ENCODE peak calls at places on chromosomes 1 and 21, in five cellular contexts. One of them, this sample, is unnamed. For H3K9me3, the result is how much of the 10 kb centered on the place peaks cover.

GRCh38 chr1:178932966-178933603 is 62.2 kb upstream of the ANGPTL1 start:
- DNase-seq in uterus: no peak
- DNase-seq in tibial nerve: no peak
- DNase-seq in lung: no peak
- DNase-seq in stomach: no peak
- DNase-seq in this sample: no peak

GRCh38 chr1:22619252-22619651 is 17.2 kb upstream of the C1QA start:
- DNase-seq in uterus: no peak
- DNase-seq in tibial nerve: no peak
- DNase-seq in lung: no peak
- DNase-seq in stomach: no peak
- DNase-seq in this sample: no peak

GRCh38 chr21:33011462-33011861 is 14.3 kb upstream of the OLIG2 start:
- DNase-seq in uterus: no peak
- DNase-seq in tibial nerve: no peak
- DNase-seq in lung: no peak
- DNase-seq in stomach: no peak
- DNase-seq in this sample: no peak

GRCh38 chr1:77175230-77175844 is 43.9 kb downstream of the PIGK start:
- DNase-seq in uterus: no peak
- DNase-seq in tibial nerve: no peak
- DNase-seq in lung: no peak
- DNase-seq in stomach: no peak
- DNase-seq in this sample: no peak

GRCh38 chr1:58748625-58749198 is 35.1 kb downstream of the JUN start:
- DNase-seq in uterus: no peak
- DNase-seq in tibial nerve: no peak
- DNase-seq in lung: no peak
- DNase-seq in stomach: no peak
- DNase-seq in this sample: no peak

GRCh38 chr1:186958520-186958919 is 129.8 kb downstream of the PLA2G4A start:
- DNase-seq in uterus: no peak
- DNase-seq in tibial nerve: no peak
- DNase-seq in lung: no peak
- DNase-seq in stomach: no peak
- DNase-seq in this sample: no peak

GRCh38 chr1:55503663-55504305 is 288.6 kb upstream of the USP24 start:
- DNase-seq in uterus: no peak
- DNase-seq in tibial nerve: no peak
- DNase-seq in lung: no peak
- DNase-seq in stomach: no peak
- DNase-seq in this sample: no peak

GRCh38 chr1:97621955-97622354 is 298.9 kb downstream of the DPYD start:
- DNase-seq in uterus: no peak
- DNase-seq in tibial nerve: no peak
- DNase-seq in lung: no peak
- DNase-seq in stomach: no peak
- DNase-seq in this sample: no peak

GRCh38 chr1:206021796-206022365 is 1.8 kb downstream of the CTSE start:
- DNase-seq in uterus: no peak
- DNase-seq in tibial nerve: no peak
- DNase-seq in lung: no peak
- DNase-seq in stomach: no peak
- DNase-seq in this sample: no peak

GRCh38 chr1:17404034-17404671 is 32.2 kb downstream of the PADI6 start:
- DNase-seq in uterus: no peak
- DNase-seq in tibial nerve: no peak
- DNase-seq in lung: no peak
- DNase-seq in stomach: no peak
- DNase-seq in this sample: no peak

GRCh38 chr1:226548281-226549093 is at the start of gene STUM:
- DNase-seq in uterus: peak
- DNase-seq in tibial nerve: no peak
- DNase-seq in lung: no peak
- DNase-seq in stomach: peak
- DNase-seq in this sample: peak

GRCh38 chr1:215264649-215265048 is 182.1 kb downstream of the KCNK2 start:
- DNase-seq in uterus: no peak
- DNase-seq in tibial nerve: no peak
- DNase-seq in lung: no peak
- DNase-seq in stomach: no peak
- DNase-seq in this sample: no peak

GRCh38 chr1:47663286-47663685 is 225.4 kb downstream of the FOXD2 start:
- DNase-seq in uterus: no peak
- DNase-seq in tibial nerve: no peak
- DNase-seq in lung: no peak
- DNase-seq in stomach: no peak
- DNase-seq in this sample: no peak

GRCh38 chr1:227886993-227887696 is 60.6 kb downstream of the WNT9A start:
- DNase-seq in uterus: peak
- DNase-seq in tibial nerve: peak
- DNase-seq in lung: peak
- DNase-seq in stomach: peak
- DNase-seq in this sample: no peak

GRCh38 chr21:34221331-34222030 is 142.3 kb upstream of the KCNE2 start:
- DNase-seq in uterus: no peak
- DNase-seq in tibial nerve: no peak
- DNase-seq in lung: no peak
- DNase-seq in stomach: no peak
- DNase-seq in this sample: no peak

GRCh38 chr21:26124421-26124833 is 46.1 kb downstream of the APP start:
- DNase-seq in uterus: no peak
- DNase-seq in tibial nerve: no peak
- DNase-seq in lung: no peak
- DNase-seq in stomach: no peak
- DNase-seq in this sample: no peak

GRCh38 chr1:12568009-12568767 is 49.8 kb downstream of the DHRS3 start:
- DNase-seq in uterus: no peak
- DNase-seq in tibial nerve: no peak
- DNase-seq in lung: no peak
- DNase-seq in stomach: no peak
- DNase-seq in this sample: no peak

GRCh38 chr1:174626031-174627020 is 178.6 kb downstream of the GPR52 start:
- DNase-seq in uterus: no peak
- DNase-seq in tibial nerve: no peak
- DNase-seq in lung: no peak
- DNase-seq in stomach: no peak
- DNase-seq in this sample: no peak

GRCh38 chr1:34688358-34688757 is 66.5 kb upstream of the GJB5 start:
- DNase-seq in uterus: no peak
- DNase-seq in tibial nerve: no peak
- DNase-seq in lung: no peak
- DNase-seq in stomach: no peak
- DNase-seq in this sample: no peak

GRCh38 chr1:93665015-93665414 is 16.6 kb downstream of the BCAR3 start:
- DNase-seq in uterus: no peak
- DNase-seq in tibial nerve: no peak
- DNase-seq in lung: no peak
- DNase-seq in stomach: no peak
- DNase-seq in this sample: no peak

GRCh38 chr21:33644383-33645074 is 2.2 kb downstream of the ITSN1 start:
- DNase-seq in uterus: peak
- DNase-seq in tibial nerve: no peak
- DNase-seq in lung: no peak
- DNase-seq in stomach: no peak
- DNase-seq in this sample: no peak

GRCh38 chr1:211326528-211327340 is at the start of gene TRAF5:
- DNase-seq in uterus: peak
- DNase-seq in tibial nerve: no peak
- DNase-seq in lung: peak
- DNase-seq in stomach: peak
- DNase-seq in this sample: peak

GRCh38 chr1:232901255-232901654 is 49.2 kb upstream of the NTPCR start:
- DNase-seq in uterus: no peak
- DNase-seq in tibial nerve: no peak
- DNase-seq in lung: no peak
- DNase-seq in stomach: no peak
- DNase-seq in this sample: no peak

GRCh38 chr1:165632152-165632469 is 1.1 kb downstream of the MGST3 start:
- DNase-seq in uterus: no peak
- DNase-seq in tibial nerve: no peak
- DNase-seq in lung: no peak
- DNase-seq in stomach: peak
- DNase-seq in this sample: no peak

DNA sequence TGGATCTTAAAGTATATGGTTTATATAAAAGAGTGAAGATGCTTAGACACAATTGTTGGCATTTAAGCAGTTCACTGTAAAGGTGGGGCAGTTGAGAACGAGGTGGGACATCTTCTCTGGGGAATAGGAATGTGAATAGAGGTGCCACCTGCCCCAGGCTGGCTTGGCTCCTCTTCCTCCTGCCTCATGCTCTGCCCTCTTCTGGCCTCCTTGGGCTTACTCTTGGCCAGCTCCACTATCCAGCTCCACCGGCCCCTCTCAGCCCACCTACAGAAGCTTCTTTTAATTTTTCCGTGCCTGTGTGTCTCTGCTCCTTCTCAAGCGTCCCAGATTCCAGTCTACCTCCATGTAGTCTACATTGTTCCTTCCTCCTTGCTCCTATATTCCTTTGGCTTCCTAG is 122.1 kb downstream of the NUF2 start:
- DNase-seq in uterus: no peak
- DNase-seq in tibial nerve: no peak
- DNase-seq in lung: no peak
- DNase-seq in stomach: no peak
- DNase-seq in this sample: no peak
- H3K9me3 ChIP-seq in uterus: under half
- H3K9me3 ChIP-seq in tibial nerve: under half
- H3K9me3 ChIP-seq in lung: under half
- H3K9me3 ChIP-seq in stomach: under half
- H3K9me3 ChIP-seq in this sample: under half

GRCh38 chr1:31410871-31411270 is 2.1 kb upstream of the SERINC2 start:
- DNase-seq in uterus: no peak
- DNase-seq in tibial nerve: no peak
- DNase-seq in lung: no peak
- DNase-seq in stomach: no peak
- DNase-seq in this sample: no peak

GRCh38 chr1:31413405-31414005 is 492 bp downstream of the SERINC2 start:
- DNase-seq in uterus: peak
- DNase-seq in tibial nerve: peak
- DNase-seq in lung: peak
- DNase-seq in stomach: peak
- DNase-seq in this sample: peak

GRCh38 chr1:31412205-31412604 is 808 bp upstream of the SERINC2 start:
- DNase-seq in uterus: no peak
- DNase-seq in tibial nerve: no peak
- DNase-seq in lung: no peak
- DNase-seq in stomach: no peak
- DNase-seq in this sample: no peak

GRCh38 chr1:31414692-31415370 is 1.8 kb downstream of the SERINC2 start:
- DNase-seq in uterus: no peak
- DNase-seq in tibial nerve: no peak
- DNase-seq in lung: no peak
- DNase-seq in stomach: peak
- DNase-seq in this sample: peak

GRCh38 chr1:31412732-31413404 is at the start of gene SERINC2:
- DNase-seq in uterus: no peak
- DNase-seq in tibial nerve: no peak
- DNase-seq in lung: no peak
- DNase-seq in stomach: peak
- DNase-seq in this sample: peak
- H3K27ac ChIP-seq in uterus: no peak
- H3K27ac ChIP-seq in tibial nerve: no peak
- H3K27ac ChIP-seq in lung: peak
- H3K27ac ChIP-seq in stomach: peak
- H3K27ac ChIP-seq in this sample: peak

DNA sequence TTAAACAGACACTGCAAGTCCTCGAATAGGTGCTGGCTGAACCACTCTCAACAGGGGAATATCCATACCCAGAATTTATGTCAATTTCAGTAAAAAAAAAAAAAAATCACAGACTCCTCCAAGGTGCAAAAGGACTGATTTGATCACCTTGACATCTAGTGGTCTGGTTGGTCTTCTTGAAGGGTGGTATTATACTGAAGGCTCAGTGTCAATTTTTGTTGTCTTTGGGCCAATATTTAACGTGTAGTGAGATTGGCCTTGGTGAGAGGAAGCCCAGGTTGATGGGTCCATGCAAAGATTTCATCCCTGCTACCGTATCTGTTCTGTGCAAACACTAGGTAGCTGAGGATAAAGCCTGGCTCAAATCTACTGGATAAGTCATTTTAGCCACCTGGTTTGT is 4.0 kb upstream of the GBP5 start:
- DNase-seq in uterus: no peak
- DNase-seq in tibial nerve: no peak
- DNase-seq in lung: no peak
- DNase-seq in stomach: no peak
- DNase-seq in this sample: no peak
- TF ChIP-seq CTCF in uterus: no peak
- TF ChIP-seq CTCF in tibial nerve: no peak
- TF ChIP-seq CTCF in lung: no peak
- TF ChIP-seq CTCF in stomach: peak
- TF ChIP-seq CTCF in this sample: no peak

GRCh38 chr1:110481968-110482623 is 31.1 kb downstream of the PROK1 start:
- DNase-seq in uterus: no peak
- DNase-seq in tibial nerve: no peak
- DNase-seq in lung: no peak
- DNase-seq in stomach: no peak
- DNase-seq in this sample: no peak
- H3K9me3 ChIP-seq in uterus: under half
- H3K9me3 ChIP-seq in tibial nerve: under half
- H3K9me3 ChIP-seq in lung: under half
- H3K9me3 ChIP-seq in stomach: under half
- H3K9me3 ChIP-seq in this sample: under half

DNA sequence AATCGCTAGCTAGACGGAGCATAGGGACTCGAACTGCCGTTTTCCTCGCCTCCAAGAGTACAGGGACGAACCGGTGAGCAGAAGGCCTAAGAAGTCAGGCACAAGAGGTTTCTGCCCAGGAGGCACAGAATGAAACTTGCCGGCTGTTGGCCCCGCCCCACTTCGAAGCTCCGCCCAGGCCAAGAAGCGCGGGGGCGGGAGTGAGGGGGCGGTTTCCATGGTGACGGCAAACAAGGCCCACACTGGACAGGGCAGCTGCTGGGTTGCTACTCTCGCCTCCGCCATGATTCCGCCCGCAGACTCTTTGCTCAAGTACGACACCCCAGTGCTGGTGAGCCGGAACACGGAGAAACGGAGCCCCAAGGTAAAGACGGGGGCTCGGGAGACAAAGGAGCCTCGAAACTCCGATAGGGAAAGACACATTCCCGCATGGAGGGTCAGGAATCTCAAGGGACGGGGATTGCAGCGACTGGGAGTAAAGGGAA is at the start of gene DNALI1:
- DNase-seq in uterus: peak
- DNase-seq in tibial nerve: peak
- DNase-seq in lung: peak
- DNase-seq in stomach: peak
- DNase-seq in this sample: peak
- H3K27ac ChIP-seq in uterus: peak
- H3K27ac ChIP-seq in tibial nerve: peak
- H3K27ac ChIP-seq in lung: no peak
- H3K27ac ChIP-seq in stomach: peak
- H3K27ac ChIP-seq in this sample: peak

GRCh38 chr21:36917487-36918158 is 48.8 kb downstream of the HLCS start:
- DNase-seq in uterus: no peak
- DNase-seq in tibial nerve: no peak
- DNase-seq in lung: no peak
- DNase-seq in stomach: peak
- DNase-seq in this sample: peak
- TF ChIP-seq CTCF in uterus: peak
- TF ChIP-seq CTCF in tibial nerve: no peak
- TF ChIP-seq CTCF in lung: peak
- TF ChIP-seq CTCF in stomach: peak
- TF ChIP-seq CTCF in this sample: no peak

GRCh38 chr1:7279753-7280150 is 491.3 kb upstream of the VAMP3 start:
- DNase-seq in uterus: no peak
- DNase-seq in tibial nerve: no peak
- DNase-seq in lung: peak
- DNase-seq in stomach: no peak
- DNase-seq in this sample: no peak
- H3K9me3 ChIP-seq in uterus: under half
- H3K9me3 ChIP-seq in tibial nerve: under half
- H3K9me3 ChIP-seq in lung: under half
- H3K9me3 ChIP-seq in stomach: under half
- H3K9me3 ChIP-seq in this sample: under half

This sample was measured in pancreas.